ENCODE peak calls at places on chromosomes 11 and 22, in four cellular contexts. One of them, this sample, is unnamed.

GRCh38 chr22:46857142-46857825 is 94.8 kb downstream of the TBC1D22A start:
- DNase-seq in GM04503: no peak
- DNase-seq in NCI-H1092 treated with DMSO at 0.1 percent for 48 hours: no peak
- DNase-seq in AG09309: no peak
- DNase-seq in this sample: no peak

GRCh38 chr22:24996420-24996952 is 44.0 kb downstream of the KIAA1671 start:
- DNase-seq in AG09309: no peak
- DNase-seq in GM04503: no peak
- DNase-seq in NCI-H1092 treated with DMSO at 0.1 percent for 48 hours: no peak
- DNase-seq in this sample: no peak

GRCh38 chr11:76102772-76103171 is 103.5 kb downstream of the WNT11 start:
- DNase-seq in AG09309: no peak
- DNase-seq in GM04503: no peak
- DNase-seq in NCI-H1092 treated with DMSO at 0.1 percent for 48 hours: no peak
- DNase-seq in this sample: no peak

GRCh38 chr11:84671325-84672019 is 955.7 kb downstream of the DLG2 start:
- DNase-seq in AG09309: no peak
- DNase-seq in GM04503: no peak
- DNase-seq in NCI-H1092 treated with DMSO at 0.1 percent for 48 hours: no peak
- DNase-seq in this sample: no peak

GRCh38 chr22:22408731-22409696 is 99.5 kb downstream of the ZNF280B start:
- DNase-seq in AG09309: no peak
- DNase-seq in NCI-H1092 treated with DMSO at 0.1 percent for 48 hours: peak
- DNase-seq in GM04503: no peak
- DNase-seq in this sample: no peak

GRCh38 chr22:46854125-46854870 is 91.8 kb downstream of the TBC1D22A start:
- DNase-seq in GM04503: no peak
- DNase-seq in NCI-H1092 treated with DMSO at 0.1 percent for 48 hours: no peak
- DNase-seq in AG09309: no peak
- DNase-seq in this sample: no peak

GRCh38 chr22:20244250-20244648 is 23.9 kb downstream of the RTN4R start:
- DNase-seq in AG09309: no peak
- DNase-seq in NCI-H1092 treated with DMSO at 0.1 percent for 48 hours: no peak
- DNase-seq in GM04503: no peak
- DNase-seq in this sample: no peak

GRCh38 chr11:82683029-82683428 is 50.6 kb downstream of the FAM181B start:
- DNase-seq in NCI-H1092 treated with DMSO at 0.1 percent for 48 hours: no peak
- DNase-seq in AG09309: no peak
- DNase-seq in GM04503: no peak
- DNase-seq in this sample: no peak

GRCh38 chr22:20027966-20028854 is 7.3 kb downstream of the TANGO2 start:
- DNase-seq in NCI-H1092 treated with DMSO at 0.1 percent for 48 hours: peak
- DNase-seq in GM04503: no peak
- DNase-seq in AG09309: no peak
- DNase-seq in this sample: no peak

GRCh38 chr22:31241936-31242335 is 29.8 kb downstream of the LIMK2 start:
- DNase-seq in NCI-H1092 treated with DMSO at 0.1 percent for 48 hours: no peak
- DNase-seq in GM04503: no peak
- DNase-seq in AG09309: peak
- DNase-seq in this sample: no peak

GRCh38 chr22:36776722-36777121 is 803 bp upstream of the IFT27 start:
- DNase-seq in NCI-H1092 treated with DMSO at 0.1 percent for 48 hours: no peak
- DNase-seq in AG09309: no peak
- DNase-seq in GM04503: no peak
- DNase-seq in this sample: no peak

GRCh38 chr11:31557991-31558390 is 48.4 kb downstream of the ELP4 start:
- DNase-seq in AG09309: no peak
- DNase-seq in GM04503: no peak
- DNase-seq in NCI-H1092 treated with DMSO at 0.1 percent for 48 hours: no peak
- DNase-seq in this sample: no peak

GRCh38 chr11:70454197-70454767 is 56.0 kb downstream of the CTTN start:
- DNase-seq in AG09309: no peak
- DNase-seq in NCI-H1092 treated with DMSO at 0.1 percent for 48 hours: no peak
- DNase-seq in GM04503: no peak
- DNase-seq in this sample: no peak